ENCODE peak calls at places on chromosomes 13 and 19, in nine cellular contexts. H, S, V, X, Y, B, U, D and K are unnamed samples. For H3K27me3, the result is how much of the 10 kb centered on the place peaks cover.

GRCh38 chr19:31258211-31259052 is 90.8 kb downstream of the TSHZ3 start:
- DNase-seq in H (peak), S (no peak), V (no peak), X (no peak), Y (no peak), B (no peak), U (no peak), D (peak), K (no peak)

GRCh38 chr13:75312884-75313520 is 169.0 kb downstream of the TBC1D4 start:
- DNase-seq in H (no peak), S (no peak), V (no peak), X (no peak), Y (no peak), B (no peak), U (no peak), D (no peak), K (no peak)

GRCh38 chr19:47124937-47125668 is 5.5 kb upstream of the SAE1 start:
- DNase-seq in H (no peak), S (no peak), V (peak), X (peak), Y (no peak), B (no peak), U (peak), D (no peak), K (no peak)

GRCh38 chr13:30745917-30746686 is 10.8 kb downstream of the ALOX5AP start:
- DNase-seq in H (no peak), S (no peak), V (no peak), X (no peak), Y (no peak), B (no peak), U (no peak), D (no peak), K (no peak)

GRCh38 chr13:97018029-97018819 is 23.9 kb upstream of the OXGR1 start:
- DNase-seq in H (no peak), S (no peak), V (peak), X (peak), Y (peak), B (no peak), U (peak), D (no peak), K (no peak)

GRCh38 chr13:84358601-84359000 is 476.3 kb upstream of the SLITRK1 start:
- DNase-seq in H (no peak), S (no peak), V (no peak), X (no peak), Y (no peak), B (no peak), U (no peak), D (no peak), K (no peak)

GRCh38 chr13:94251801-94252200 is 227.7 kb downstream of the DCT start:
- DNase-seq in H (no peak), S (no peak), V (peak), X (peak), Y (peak), B (peak), U (peak), D (no peak), K (no peak)

GRCh38 chr13:79678100-79678499 is 197.1 kb downstream of the NDFIP2 start:
- DNase-seq in H (no peak), S (no peak), V (peak), X (peak), Y (no peak), B (no peak), U (no peak), D (no peak), K (no peak)

GRCh38 chr13:43895940-43896339 is 16.2 kb downstream of the LACC1 start:
- DNase-seq in H (no peak), S (no peak), V (peak), X (peak), Y (no peak), B (no peak), U (no peak), D (no peak), K (no peak)

GRCh38 chr13:30196025-30196424 is 111.3 kb downstream of the KATNAL1 start:
- DNase-seq in H (no peak), S (no peak), V (peak), X (peak), Y (no peak), B (no peak), U (no peak), D (no peak), K (no peak)

GRCh38 chr13:50358221-50358620 is 343.0 kb downstream of the KCNRG start:
- DNase-seq in H (no peak), S (no peak), V (no peak), X (no peak), Y (peak), B (peak), U (peak), D (no peak), K (no peak)

GRCh38 chr13:66492479-66492878 is 737.7 kb downstream of the PCDH9 start:
- DNase-seq in H (no peak), S (no peak), V (no peak), X (no peak), Y (no peak), B (no peak), U (no peak), D (no peak), K (no peak)

GRCh38 chr19:45086453-45086852 is 6.5 kb upstream of the PPP1R37 start:
- DNase-seq in H (no peak), S (no peak), V (no peak), X (no peak), Y (no peak), B (no peak), U (no peak), D (no peak), K (no peak)

GRCh38 chr13:47976325-47976724 is 24.7 kb downstream of the SUCLA2 start:
- DNase-seq in H (no peak), S (no peak), V (peak), X (no peak), Y (no peak), B (no peak), U (no peak), D (no peak), K (no peak)

GRCh38 chr13:30846844-30847243 is 59.2 kb upstream of the MEDAG start:
- DNase-seq in H (no peak), S (no peak), V (no peak), X (no peak), Y (no peak), B (no peak), U (no peak), D (no peak), K (no peak)

GRCh38 chr13:110269509-110270185 is 37.3 kb downstream of the COL4A1 start:
- DNase-seq in H (no peak), S (no peak), V (no peak), X (no peak), Y (no peak), B (no peak), U (no peak), D (no peak), K (no peak)

GRCh38 chr19:48836089-48837017 is at the start of gene HSD17B14:
- DNase-seq in H (no peak), S (no peak), V (peak), X (no peak), Y (peak), B (peak), U (peak), D (peak), K (no peak)

GRCh38 chr19:58569191-58569942 is 3.8 kb downstream of the MZF1 start:
- DNase-seq in H (no peak), S (no peak), V (no peak), X (no peak), Y (no peak), B (peak), U (no peak), D (peak), K (no peak)

GRCh38 chr19:30064021-30064699 is 122.1 kb downstream of the URI1 start:
- DNase-seq in H (no peak), S (no peak), V (no peak), X (no peak), Y (no peak), B (no peak), U (no peak), D (no peak), K (peak)

GRCh38 chr13:64688893-64689677 is 2541.1 kb downstream of the PCDH9 start:
- DNase-seq in H (no peak), S (peak), V (peak), X (peak), Y (no peak), B (no peak), U (no peak), D (no peak), K (no peak)

GRCh38 chr13:27637289-27637626 is 15.6 kb downstream of the POLR1D start:
- DNase-seq in H (no peak), S (no peak), V (no peak), X (no peak), Y (no peak), B (no peak), U (no peak), D (no peak), K (no peak)

GRCh38 chr19:17475541-17476115 is 5.3 kb downstream of the SLC27A1 start:
- DNase-seq in H (peak), S (no peak), V (peak), X (peak), Y (peak), B (no peak), U (peak), D (peak), K (peak)

GRCh38 chr19:45137179-45137761 is 23.5 kb downstream of the NKPD1 start:
- DNase-seq in H (no peak), S (no peak), V (peak), X (no peak), Y (peak), B (no peak), U (no peak), D (no peak), K (no peak)

GRCh38 chr19:3234800-3235199 is 10.3 kb downstream of the CELF5 start:
- DNase-seq in H (no peak), S (no peak), V (no peak), X (no peak), Y (no peak), B (no peak), U (no peak), D (no peak), K (no peak)

GRCh38 chr13:43058318-43058674 is 34.9 kb downstream of the DNAJC15 start:
- DNase-seq in H (no peak), S (peak), V (peak), X (peak), Y (peak), B (no peak), U (peak), D (no peak), K (no peak)

GRCh38 chr13:39144941-39145533 is 106.8 kb downstream of the NHLRC3 start:
- DNase-seq in H (peak), S (peak), V (peak), X (peak), Y (peak), B (peak), U (peak), D (peak), K (no peak)

GRCh38 chr13:74573654-74574053 is 439.4 kb upstream of the KLF12 start:
- DNase-seq in H (no peak), S (no peak), V (no peak), X (no peak), Y (no peak), B (no peak), U (peak), D (no peak), K (no peak)

GRCh38 chr13:84951128-84951527 is 848.1 kb downstream of the SLITRK6 start:
- DNase-seq in H (no peak), S (no peak), V (no peak), X (no peak), Y (no peak), B (no peak), U (no peak), D (no peak), K (no peak)

GRCh38 chr13:34620073-34620858 is 321.8 kb upstream of the NBEA start:
- DNase-seq in H (no peak), S (no peak), V (no peak), X (no peak), Y (no peak), B (no peak), U (no peak), D (no peak), K (no peak)

GRCh38 chr19:13909430-13909829 is 3.4 kb downstream of the CC2D1A start:
- DNase-seq in H (peak), S (no peak), V (no peak), X (no peak), Y (no peak), B (no peak), U (no peak), D (no peak), K (no peak)

GRCh38 chr13:112229992-112230872 is 145.9 kb upstream of the SPACA7 start:
- DNase-seq in H (no peak), S (no peak), V (no peak), X (no peak), Y (no peak), B (no peak), U (no peak), D (peak), K (no peak)

GRCh38 chr19:29680447-29680846 is 15.2 kb downstream of the PLEKHF1 start:
- DNase-seq in H (peak), S (no peak), V (no peak), X (no peak), Y (no peak), B (no peak), U (peak), D (no peak), K (peak)

GRCh38 chr13:98447881-98448641 is 128.8 kb downstream of the STK24 start:
- DNase-seq in H (no peak), S (no peak), V (peak), X (no peak), Y (peak), B (no peak), U (peak), D (no peak), K (no peak)

GRCh38 chr19:31316201-31316951 is 32.9 kb downstream of the TSHZ3 start:
- DNase-seq in H (no peak), S (no peak), V (peak), X (peak), Y (peak), B (peak), U (peak), D (no peak), K (no peak)

GRCh38 chr19:33468361-33469170 is 53.0 kb downstream of the PEPD start:
- DNase-seq in H (no peak), S (peak), V (peak), X (peak), Y (no peak), B (no peak), U (peak), D (peak), K (peak)

GRCh38 chr13:77981191-77981925 is 62.7 kb upstream of the EDNRB start:
- DNase-seq in H (no peak), S (no peak), V (peak), X (peak), Y (no peak), B (no peak), U (no peak), D (no peak), K (no peak)

GRCh38 chr13:30487075-30487470 is 21.3 kb upstream of the HMGB1 start:
- DNase-seq in H (no peak), S (no peak), V (no peak), X (no peak), Y (no peak), B (no peak), U (no peak), D (no peak), K (no peak)

GRCh38 chr13:111480503-111480902 is 160.1 kb downstream of the TEX29 start:
- DNase-seq in H (peak), S (no peak), V (no peak), X (no peak), Y (no peak), B (no peak), U (no peak), D (peak), K (no peak)

GRCh38 chr19:4807188-4807587 is 15.7 kb downstream of the FEM1A start:
- DNase-seq in H (no peak), S (no peak), V (no peak), X (no peak), Y (no peak), B (no peak), U (peak), D (peak), K (peak)

GRCh38 chr19:38316477-38317067 is 825 bp upstream of the YIF1B start:
- DNase-seq in H (no peak), S (no peak), V (no peak), X (no peak), Y (no peak), B (no peak), U (no peak), D (no peak), K (no peak)
- H3K27me3 ChIP-seq in H (under half), S (under half), V (under half), X (under half), Y (under half), B (under half), U (under half), D (under half), K (under half)

GRCh38 chr19:50553134-50553703 is 15.0 kb downstream of the LRRC4B start:
- DNase-seq in H (no peak), S (no peak), V (no peak), X (no peak), Y (no peak), B (no peak), U (no peak), D (no peak), K (no peak)

GRCh38 chr19:50550594-50550966 is 17.7 kb downstream of the LRRC4B start:
- DNase-seq in H (no peak), S (no peak), V (no peak), X (no peak), Y (no peak), B (no peak), U (no peak), D (no peak), K (no peak)

GRCh38 chr19:50551034-50551712 is 17.1 kb downstream of the LRRC4B start:
- DNase-seq in H (no peak), S (no peak), V (no peak), X (no peak), Y (no peak), B (no peak), U (no peak), D (no peak), K (no peak)

GRCh38 chr19:50552540-50552939 is 15.7 kb downstream of the LRRC4B start:
- DNase-seq in H (no peak), S (no peak), V (no peak), X (no peak), Y (no peak), B (no peak), U (no peak), D (no peak), K (no peak)

GRCh38 chr19:50551713-50552187 is 16.5 kb downstream of the LRRC4B start:
- DNase-seq in H (no peak), S (no peak), V (no peak), X (no peak), Y (no peak), B (no peak), U (no peak), D (no peak), K (no peak)
- H3K27me3 ChIP-seq in H (under half), S (under half), V (under half), X (under half), Y (half or more), B (under half), U (under half), D (under half), K (half or more)

GRCh38 chr19:39237200-39238184 is 7.3 kb downstream of the IFNL3 start:
- DNase-seq in H (peak), S (no peak), V (no peak), X (no peak), Y (no peak), B (no peak), U (no peak), D (no peak), K (peak)
- H3K27me3 ChIP-seq in H (under half), S (under half), V (under half), X (under half), Y (half or more), B (under half), U (under half), D (under half), K (under half)

GRCh38 chr19:710767-711166 is 2.0 kb downstream of the PALM start:
- DNase-seq in H (no peak), S (no peak), V (peak), X (no peak), Y (no peak), B (no peak), U (no peak), D (no peak), K (no peak)

GRCh38 chr19:709196-709964 is 645 bp downstream of the PALM start:
- DNase-seq in H (no peak), S (no peak), V (no peak), X (no peak), Y (no peak), B (no peak), U (no peak), D (no peak), K (no peak)

GRCh38 chr19:709965-710714 is 1.4 kb downstream of the PALM start:
- DNase-seq in H (no peak), S (no peak), V (no peak), X (no peak), Y (peak), B (peak), U (no peak), D (no peak), K (no peak)

GRCh38 chr19:711224-711623 is 2.5 kb downstream of the PALM start:
- DNase-seq in H (no peak), S (no peak), V (no peak), X (no peak), Y (no peak), B (no peak), U (no peak), D (no peak), K (no peak)

DNA sequence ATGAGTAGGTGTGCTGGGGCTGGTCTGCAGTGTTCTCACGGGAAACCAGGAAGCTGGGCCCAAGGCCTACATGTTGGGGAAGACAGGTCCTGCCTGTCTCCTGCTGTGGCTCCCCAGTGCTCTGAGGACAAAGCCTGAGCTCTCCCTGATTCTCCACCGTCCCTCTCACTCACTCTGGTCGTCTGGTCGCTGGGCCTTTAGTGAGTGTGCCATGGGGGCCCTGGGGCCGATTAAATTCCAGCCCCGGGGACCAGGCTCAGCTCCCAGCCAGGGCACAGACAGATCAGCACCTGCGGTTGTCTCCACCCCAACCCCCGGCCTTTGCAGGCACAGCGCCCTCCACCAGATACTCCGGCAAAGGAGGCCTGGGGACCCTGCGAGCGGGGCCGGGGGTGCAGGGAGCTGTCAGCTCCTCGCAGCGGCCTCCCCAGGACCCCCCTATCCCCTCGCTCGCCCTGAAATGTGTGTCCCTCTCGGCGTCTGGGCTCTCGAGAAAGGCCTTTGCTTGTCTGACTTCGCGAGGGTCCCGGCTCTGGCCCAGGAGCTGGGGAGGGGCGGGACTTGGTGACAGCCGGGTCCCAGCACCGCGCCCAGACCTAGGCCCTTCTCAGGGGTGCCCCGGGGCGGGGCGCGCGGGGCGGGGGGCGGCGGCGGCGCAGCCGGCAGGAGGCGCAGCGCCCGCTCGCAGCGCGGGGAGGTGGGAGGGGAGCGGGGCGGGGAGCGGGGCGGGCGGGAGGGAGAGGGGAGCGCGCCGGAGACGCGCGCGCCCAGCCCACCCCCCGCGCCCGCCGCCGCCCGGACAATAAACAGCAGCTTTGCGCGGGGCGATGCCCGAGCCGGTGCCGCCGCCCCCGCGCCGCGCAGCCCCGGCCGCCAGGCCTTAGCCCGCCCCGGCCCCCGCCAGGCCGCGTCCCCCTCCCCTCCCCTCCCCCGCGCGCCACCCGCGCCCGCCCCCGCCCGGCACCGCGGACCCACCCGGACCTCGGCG is at the start of gene PALM:
- DNase-seq in H (peak), S (no peak), V (no peak), X (no peak), Y (no peak), B (peak), U (no peak), D (no peak), K (no peak)
- H3K27me3 ChIP-seq in H (under half), S (under half), V (under half), X (under half), Y (under half), B (under half), U (under half), D (under half), K (under half)

DNA sequence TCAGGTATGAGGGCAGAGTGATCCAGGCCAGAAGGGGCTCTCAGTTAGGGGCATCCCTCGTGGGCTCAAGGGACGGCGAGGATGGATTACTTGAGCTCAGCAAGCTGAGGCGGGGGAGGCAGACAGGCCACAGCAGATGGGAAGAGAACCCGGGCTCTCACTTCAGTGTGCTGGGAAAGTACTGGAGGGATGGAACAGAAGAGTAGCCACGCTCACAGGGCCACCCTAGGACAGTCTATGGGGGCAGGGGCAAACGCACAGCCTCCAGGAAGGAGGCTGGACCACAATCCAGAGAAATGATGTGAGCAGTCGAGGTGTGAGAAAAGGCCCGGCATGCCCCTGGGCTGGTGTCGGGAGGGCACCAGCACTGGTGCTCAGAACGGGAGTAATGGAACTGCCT is 9.2 kb downstream of the GJA3 start:
- DNase-seq in H (no peak), S (no peak), V (no peak), X (no peak), Y (no peak), B (no peak), U (no peak), D (no peak), K (no peak)
- H3K27me3 ChIP-seq in H (under half), S (under half), V (under half), X (under half), Y (half or more), B (under half), U (under half), D (under half), K (half or more)